ENCODE peak calls at places on chromosomes 11 and 22, in eight cellular contexts. One of them, this sample, is unnamed.

GRCh38 chr22:38236786-38237185 is 35.0 kb downstream of the MAFF start:
- DNase-seq in activated CD4-positive, alpha-beta T cell treated with anti-CD3 and anti-CD28 coated beads for 24 hours: no peak
- DNase-seq in right lobe of liver: no peak
- DNase-seq in EL: no peak
- DNase-seq in T-helper 2 cell: no peak
- DNase-seq in stimulated activated CD8-positive, alpha-beta memory T cell treated with anti-CD3 and anti-CD28 coated beads, Interleukin-15, amount 100 ng/mL, for 24 hours: no peak
- DNase-seq in fibroblast of the aortic adventitia: no peak
- DNase-seq in fibroblast of mammary gland: no peak
- DNase-seq in this sample: no peak

GRCh38 chr11:3036419-3036818 is 20.8 kb downstream of the CARS1 start:
- DNase-seq in activated CD4-positive, alpha-beta T cell treated with anti-CD3 and anti-CD28 coated beads for 24 hours: no peak
- DNase-seq in right lobe of liver: no peak
- DNase-seq in EL: no peak
- DNase-seq in T-helper 2 cell: no peak
- DNase-seq in stimulated activated CD8-positive, alpha-beta memory T cell treated with anti-CD3 and anti-CD28 coated beads, Interleukin-15, amount 100 ng/mL, for 24 hours: no peak
- DNase-seq in fibroblast of the aortic adventitia: no peak
- DNase-seq in fibroblast of mammary gland: no peak
- DNase-seq in this sample: no peak

GRCh38 chr22:38657248-38657909 is 941 bp downstream of the CBY1 start:
- DNase-seq in activated CD4-positive, alpha-beta T cell treated with anti-CD3 and anti-CD28 coated beads for 24 hours: peak; percentile 16
- DNase-seq in right lobe of liver: no peak
- DNase-seq in EL: peak; percentile 36
- DNase-seq in T-helper 2 cell: no peak
- DNase-seq in stimulated activated CD8-positive, alpha-beta memory T cell treated with anti-CD3 and anti-CD28 coated beads, Interleukin-15, amount 100 ng/mL, for 24 hours: no peak
- DNase-seq in fibroblast of the aortic adventitia: peak; percentile 3
- DNase-seq in fibroblast of mammary gland: peak; percentile 6
- DNase-seq in this sample: no peak

GRCh38 chr11:131109256-131109655 is 193.0 kb upstream of the SNX19 start:
- DNase-seq in activated CD4-positive, alpha-beta T cell treated with anti-CD3 and anti-CD28 coated beads for 24 hours: no peak
- DNase-seq in right lobe of liver: no peak
- DNase-seq in EL: peak; percentile 79
- DNase-seq in T-helper 2 cell: no peak
- DNase-seq in stimulated activated CD8-positive, alpha-beta memory T cell treated with anti-CD3 and anti-CD28 coated beads, Interleukin-15, amount 100 ng/mL, for 24 hours: no peak
- DNase-seq in fibroblast of the aortic adventitia: no peak
- DNase-seq in fibroblast of mammary gland: peak; percentile 53
- DNase-seq in this sample: no peak

GRCh38 chr11:82932564-82932963 is 31.0 kb downstream of the DDIAS start:
- DNase-seq in activated CD4-positive, alpha-beta T cell treated with anti-CD3 and anti-CD28 coated beads for 24 hours: no peak
- DNase-seq in right lobe of liver: no peak
- DNase-seq in EL: no peak
- DNase-seq in T-helper 2 cell: no peak
- DNase-seq in stimulated activated CD8-positive, alpha-beta memory T cell treated with anti-CD3 and anti-CD28 coated beads, Interleukin-15, amount 100 ng/mL, for 24 hours: no peak
- DNase-seq in fibroblast of the aortic adventitia: no peak
- DNase-seq in fibroblast of mammary gland: no peak
- DNase-seq in this sample: no peak

GRCh38 chr11:850777-851762 is 8.4 kb downstream of the TSPAN4 start:
- DNase-seq in activated CD4-positive, alpha-beta T cell treated with anti-CD3 and anti-CD28 coated beads for 24 hours: no peak
- DNase-seq in right lobe of liver: no peak
- DNase-seq in EL: no peak
- DNase-seq in T-helper 2 cell: no peak
- DNase-seq in stimulated activated CD8-positive, alpha-beta memory T cell treated with anti-CD3 and anti-CD28 coated beads, Interleukin-15, amount 100 ng/mL, for 24 hours: no peak
- DNase-seq in fibroblast of the aortic adventitia: peak; percentile 38
- DNase-seq in fibroblast of mammary gland: no peak
- DNase-seq in this sample: no peak

GRCh38 chr22:50313600-50313999 is 6.2 kb upstream of the PLXNB2 start:
- DNase-seq in activated CD4-positive, alpha-beta T cell treated with anti-CD3 and anti-CD28 coated beads for 24 hours: no peak
- DNase-seq in right lobe of liver: peak; percentile 47
- DNase-seq in EL: no peak
- DNase-seq in T-helper 2 cell: no peak
- DNase-seq in stimulated activated CD8-positive, alpha-beta memory T cell treated with anti-CD3 and anti-CD28 coated beads, Interleukin-15, amount 100 ng/mL, for 24 hours: no peak
- DNase-seq in fibroblast of the aortic adventitia: no peak
- DNase-seq in fibroblast of mammary gland: no peak
- DNase-seq in this sample: no peak

GRCh38 chr11:1883342-1884122 is 8.2 kb downstream of the PRR33 start:
- DNase-seq in activated CD4-positive, alpha-beta T cell treated with anti-CD3 and anti-CD28 coated beads for 24 hours: no peak
- DNase-seq in right lobe of liver: no peak
- DNase-seq in EL: no peak
- DNase-seq in T-helper 2 cell: no peak
- DNase-seq in stimulated activated CD8-positive, alpha-beta memory T cell treated with anti-CD3 and anti-CD28 coated beads, Interleukin-15, amount 100 ng/mL, for 24 hours: no peak
- DNase-seq in fibroblast of the aortic adventitia: no peak
- DNase-seq in fibroblast of mammary gland: no peak
- DNase-seq in this sample: no peak

GRCh38 chr11:34599406-34599901 is 21.4 kb upstream of the EHF start:
- DNase-seq in activated CD4-positive, alpha-beta T cell treated with anti-CD3 and anti-CD28 coated beads for 24 hours: no peak
- DNase-seq in right lobe of liver: no peak
- DNase-seq in EL: peak; percentile 96
- DNase-seq in T-helper 2 cell: no peak
- DNase-seq in stimulated activated CD8-positive, alpha-beta memory T cell treated with anti-CD3 and anti-CD28 coated beads, Interleukin-15, amount 100 ng/mL, for 24 hours: no peak
- DNase-seq in fibroblast of the aortic adventitia: peak; percentile 82
- DNase-seq in fibroblast of mammary gland: peak; percentile 82
- DNase-seq in this sample: no peak

GRCh38 chr11:71130106-71130505 is 122.3 kb downstream of the SHANK2 start:
- DNase-seq in activated CD4-positive, alpha-beta T cell treated with anti-CD3 and anti-CD28 coated beads for 24 hours: no peak
- DNase-seq in right lobe of liver: no peak
- DNase-seq in EL: no peak
- DNase-seq in T-helper 2 cell: no peak
- DNase-seq in stimulated activated CD8-positive, alpha-beta memory T cell treated with anti-CD3 and anti-CD28 coated beads, Interleukin-15, amount 100 ng/mL, for 24 hours: no peak
- DNase-seq in fibroblast of the aortic adventitia: no peak
- DNase-seq in fibroblast of mammary gland: no peak
- DNase-seq in this sample: no peak

GRCh38 chr11:117657801-117658200 is 139.2 kb downstream of the DSCAML1 start:
- DNase-seq in activated CD4-positive, alpha-beta T cell treated with anti-CD3 and anti-CD28 coated beads for 24 hours: no peak
- DNase-seq in right lobe of liver: no peak
- DNase-seq in EL: no peak
- DNase-seq in T-helper 2 cell: no peak
- DNase-seq in stimulated activated CD8-positive, alpha-beta memory T cell treated with anti-CD3 and anti-CD28 coated beads, Interleukin-15, amount 100 ng/mL, for 24 hours: no peak
- DNase-seq in fibroblast of the aortic adventitia: no peak
- DNase-seq in fibroblast of mammary gland: no peak
- DNase-seq in this sample: no peak

GRCh38 chr22:48492371-48493320 is 1335.0 kb downstream of the BRD1 start:
- DNase-seq in activated CD4-positive, alpha-beta T cell treated with anti-CD3 and anti-CD28 coated beads for 24 hours: peak; percentile 17
- DNase-seq in right lobe of liver: peak; percentile 61
- DNase-seq in EL: peak; percentile 63
- DNase-seq in T-helper 2 cell: no peak
- DNase-seq in stimulated activated CD8-positive, alpha-beta memory T cell treated with anti-CD3 and anti-CD28 coated beads, Interleukin-15, amount 100 ng/mL, for 24 hours: no peak
- DNase-seq in fibroblast of the aortic adventitia: peak; percentile 69
- DNase-seq in fibroblast of mammary gland: peak; percentile 59
- DNase-seq in this sample: peak; percentile 64

GRCh38 chr11:85823816-85824215 is 12.9 kb upstream of the SYTL2 start:
- DNase-seq in activated CD4-positive, alpha-beta T cell treated with anti-CD3 and anti-CD28 coated beads for 24 hours: no peak
- DNase-seq in right lobe of liver: no peak
- DNase-seq in EL: no peak
- DNase-seq in T-helper 2 cell: no peak
- DNase-seq in stimulated activated CD8-positive, alpha-beta memory T cell treated with anti-CD3 and anti-CD28 coated beads, Interleukin-15, amount 100 ng/mL, for 24 hours: no peak
- DNase-seq in fibroblast of the aortic adventitia: no peak
- DNase-seq in fibroblast of mammary gland: no peak
- DNase-seq in this sample: no peak

GRCh38 chr11:14018441-14018840 is 55.9 kb downstream of the SPON1 start:
- DNase-seq in activated CD4-positive, alpha-beta T cell treated with anti-CD3 and anti-CD28 coated beads for 24 hours: no peak
- DNase-seq in right lobe of liver: no peak
- DNase-seq in EL: no peak
- DNase-seq in T-helper 2 cell: no peak
- DNase-seq in stimulated activated CD8-positive, alpha-beta memory T cell treated with anti-CD3 and anti-CD28 coated beads, Interleukin-15, amount 100 ng/mL, for 24 hours: no peak
- DNase-seq in fibroblast of the aortic adventitia: no peak
- DNase-seq in fibroblast of mammary gland: no peak
- DNase-seq in this sample: no peak

GRCh38 chr11:35610636-35611035 is 7.6 kb upstream of the FJX1 start:
- DNase-seq in activated CD4-positive, alpha-beta T cell treated with anti-CD3 and anti-CD28 coated beads for 24 hours: no peak
- DNase-seq in right lobe of liver: no peak
- DNase-seq in EL: no peak
- DNase-seq in T-helper 2 cell: no peak
- DNase-seq in stimulated activated CD8-positive, alpha-beta memory T cell treated with anti-CD3 and anti-CD28 coated beads, Interleukin-15, amount 100 ng/mL, for 24 hours: no peak
- DNase-seq in fibroblast of the aortic adventitia: no peak
- DNase-seq in fibroblast of mammary gland: no peak
- DNase-seq in this sample: no peak

GRCh38 chr11:67120881-67121710 is 2.0 kb downstream of the KDM2A start:
- DNase-seq in activated CD4-positive, alpha-beta T cell treated with anti-CD3 and anti-CD28 coated beads for 24 hours: no peak
- DNase-seq in right lobe of liver: peak; percentile 6
- DNase-seq in EL: peak; percentile 53
- DNase-seq in T-helper 2 cell: no peak
- DNase-seq in stimulated activated CD8-positive, alpha-beta memory T cell treated with anti-CD3 and anti-CD28 coated beads, Interleukin-15, amount 100 ng/mL, for 24 hours: no peak
- DNase-seq in fibroblast of the aortic adventitia: peak; percentile 52
- DNase-seq in fibroblast of mammary gland: peak; percentile 58
- DNase-seq in this sample: no peak

GRCh38 chr11:115939726-115940421 is 435.7 kb upstream of the CADM1 start:
- DNase-seq in activated CD4-positive, alpha-beta T cell treated with anti-CD3 and anti-CD28 coated beads for 24 hours: no peak
- DNase-seq in right lobe of liver: no peak
- DNase-seq in EL: no peak
- DNase-seq in T-helper 2 cell: no peak
- DNase-seq in stimulated activated CD8-positive, alpha-beta memory T cell treated with anti-CD3 and anti-CD28 coated beads, Interleukin-15, amount 100 ng/mL, for 24 hours: no peak
- DNase-seq in fibroblast of the aortic adventitia: no peak
- DNase-seq in fibroblast of mammary gland: no peak
- DNase-seq in this sample: no peak

GRCh38 chr11:128625766-128626165 is 38.4 kb upstream of the ETS1 start:
- DNase-seq in activated CD4-positive, alpha-beta T cell treated with anti-CD3 and anti-CD28 coated beads for 24 hours: no peak
- DNase-seq in right lobe of liver: peak; percentile 84
- DNase-seq in EL: no peak
- DNase-seq in T-helper 2 cell: no peak
- DNase-seq in stimulated activated CD8-positive, alpha-beta memory T cell treated with anti-CD3 and anti-CD28 coated beads, Interleukin-15, amount 100 ng/mL, for 24 hours: no peak
- DNase-seq in fibroblast of the aortic adventitia: no peak
- DNase-seq in fibroblast of mammary gland: no peak
- DNase-seq in this sample: no peak

GRCh38 chr11:65095427-65095826 is 587 bp upstream of the VPS51 start:
- DNase-seq in activated CD4-positive, alpha-beta T cell treated with anti-CD3 and anti-CD28 coated beads for 24 hours: no peak
- DNase-seq in right lobe of liver: no peak
- DNase-seq in EL: no peak
- DNase-seq in T-helper 2 cell: no peak
- DNase-seq in stimulated activated CD8-positive, alpha-beta memory T cell treated with anti-CD3 and anti-CD28 coated beads, Interleukin-15, amount 100 ng/mL, for 24 hours: no peak
- DNase-seq in fibroblast of the aortic adventitia: no peak
- DNase-seq in fibroblast of mammary gland: no peak
- DNase-seq in this sample: no peak

GRCh38 chr22:19271856-19272535 is 19.5 kb downstream of the CLTCL1 start:
- DNase-seq in activated CD4-positive, alpha-beta T cell treated with anti-CD3 and anti-CD28 coated beads for 24 hours: no peak
- DNase-seq in right lobe of liver: peak; percentile 59
- DNase-seq in EL: peak; percentile 55
- DNase-seq in T-helper 2 cell: no peak
- DNase-seq in stimulated activated CD8-positive, alpha-beta memory T cell treated with anti-CD3 and anti-CD28 coated beads, Interleukin-15, amount 100 ng/mL, for 24 hours: no peak
- DNase-seq in fibroblast of the aortic adventitia: no peak
- DNase-seq in fibroblast of mammary gland: no peak
- DNase-seq in this sample: no peak

GRCh38 chr11:65287601-65288000 is 25.8 kb downstream of the POLA2 start:
- DNase-seq in activated CD4-positive, alpha-beta T cell treated with anti-CD3 and anti-CD28 coated beads for 24 hours: no peak
- DNase-seq in right lobe of liver: no peak
- DNase-seq in EL: no peak
- DNase-seq in T-helper 2 cell: no peak
- DNase-seq in stimulated activated CD8-positive, alpha-beta memory T cell treated with anti-CD3 and anti-CD28 coated beads, Interleukin-15, amount 100 ng/mL, for 24 hours: no peak
- DNase-seq in fibroblast of the aortic adventitia: no peak
- DNase-seq in fibroblast of mammary gland: no peak
- DNase-seq in this sample: no peak

GRCh38 chr22:49959782-49960158 is 802 bp upstream of the PIM3 start:
- DNase-seq in activated CD4-positive, alpha-beta T cell treated with anti-CD3 and anti-CD28 coated beads for 24 hours: no peak
- DNase-seq in right lobe of liver: peak; percentile 87
- DNase-seq in EL: peak; percentile 38
- DNase-seq in T-helper 2 cell: no peak
- DNase-seq in stimulated activated CD8-positive, alpha-beta memory T cell treated with anti-CD3 and anti-CD28 coated beads, Interleukin-15, amount 100 ng/mL, for 24 hours: no peak
- DNase-seq in fibroblast of the aortic adventitia: no peak
- DNase-seq in fibroblast of mammary gland: peak; percentile 51
- DNase-seq in this sample: no peak

GRCh38 chr22:49332691-49333090 is 495.0 kb downstream of the BRD1 start:
- DNase-seq in activated CD4-positive, alpha-beta T cell treated with anti-CD3 and anti-CD28 coated beads for 24 hours: no peak
- DNase-seq in right lobe of liver: no peak
- DNase-seq in EL: no peak
- DNase-seq in T-helper 2 cell: no peak
- DNase-seq in stimulated activated CD8-positive, alpha-beta memory T cell treated with anti-CD3 and anti-CD28 coated beads, Interleukin-15, amount 100 ng/mL, for 24 hours: no peak
- DNase-seq in fibroblast of the aortic adventitia: no peak
- DNase-seq in fibroblast of mammary gland: no peak
- DNase-seq in this sample: no peak